ENCODE peak calls at places on chromosomes 12 and 14, in seven cellular contexts. M is myocyte; D is A549; K is activated CD8-positive, alpha-beta T cell treated with anti-CD3 and anti-CD28 coated beads, Interleukin-2, amount 10 ng/mL, durations not matched to agents 7 days and 5 days; A is NCI-H1092 treated with DMSO at 0.1 percent for 48 hours; Z is stimulated activated CD4-positive, alpha-beta T cell treated with anti-CD3 and anti-CD28 coated beads, TNF-alpha, amount 100 ng/mL, for 4 hours; Q is activated T-helper 1 cell treated with anti-CD3 and anti-CD28 coated beads, Interleukin-12 subunit alpha, Interleukin-12 subunit beta, Interleukin-2, Interleukin-4 antibody, amounts not matched to agents 30 ng/mL and 10 ng/mL and 1 ng/mL, durations not matched to agents 14 hours and 24 hours and 36 hours. B is an unnamed sample.

GRCh38 chr14:90405755-90406154 is 8.9 kb downstream of the CALM1 start:
- DNase-seq in K (no peak), Z (no peak), D (no peak), A (peak; percentile 58), M (no peak), Q (no peak), B (no peak)

GRCh38 chr12:65696227-65696626 is 128.1 kb upstream of the HMGA2 start:
- DNase-seq in A (no peak), M (no peak), K (no peak), D (no peak), Q (no peak), Z (no peak), B (no peak)

GRCh38 chr12:54759751-54760150 is 94.6 kb upstream of the MUCL1 start:
- DNase-seq in K (peak; percentile 33), D (no peak), Z (no peak), Q (no peak), A (peak; percentile 51), M (peak; percentile 28), B (no peak)

GRCh38 chr12:117718559-117718958 is 250.2 kb downstream of the KSR2 start:
- DNase-seq in Q (no peak), D (no peak), K (no peak), M (peak; percentile 8), A (no peak), Z (no peak), B (no peak)

GRCh38 chr14:60183724-60184596 is 18.8 kb upstream of the DHRS7 start:
- DNase-seq in Z (no peak), D (peak; percentile 12), Q (no peak), M (peak; percentile 81), K (peak; percentile 63), A (peak; percentile 77), B (no peak)

GRCh38 chr14:80428171-80428570 is 216.9 kb upstream of the DIO2 start:
- DNase-seq in M (no peak), D (no peak), K (no peak), A (no peak), Z (no peak), Q (no peak), B (no peak)

GRCh38 chr12:129909051-129910020 is 5.5 kb upstream of the TMEM132D start:
- DNase-seq in K (no peak), Q (no peak), A (no peak), Z (no peak), D (no peak), M (no peak), B (no peak)

GRCh38 chr14:52073251-52073650 is 4.4 kb upstream of the NID2 start:
- DNase-seq in K (no peak), A (no peak), M (no peak), Z (no peak), Q (no peak), D (no peak), B (no peak)

GRCh38 chr12:32305163-32305562 is 94.2 kb upstream of the FGD4 start:
- DNase-seq in D (peak; percentile 15), K (peak; percentile 28), A (peak; percentile 32), Q (no peak), Z (no peak), M (peak; percentile 62), B (no peak)

GRCh38 chr14:34711169-34711568 is 3.2 kb downstream of the CFL2 start:
- DNase-seq in Q (no peak), D (no peak), K (no peak), M (peak; percentile 94), A (peak; percentile 71), Z (no peak), B (no peak)

GRCh38 chr12:114774181-114774580 is 90.2 kb upstream of the TBX3 start:
- DNase-seq in Z (no peak), A (no peak), Q (no peak), K (no peak), D (peak; percentile 16), M (no peak), B (no peak)

GRCh38 chr14:27389402-27389801 is 791.6 kb upstream of the NOVA1 start:
- DNase-seq in D (no peak), A (no peak), Q (no peak), K (no peak), M (no peak), Z (no peak), B (no peak)

GRCh38 chr12:53502983-53503728 is 2.1 kb downstream of the TARBP2 start:
- DNase-seq in Z (no peak), Q (no peak), M (no peak), D (no peak), A (no peak), K (no peak), B (no peak)

GRCh38 chr14:69263364-69263763 is 3.4 kb downstream of the GALNT16 start:
- DNase-seq in K (no peak), Z (no peak), A (no peak), M (peak; percentile 97), D (no peak), Q (no peak), B (no peak)

GRCh38 chr12:6345319-6346071 is 3.6 kb upstream of the TNFRSF1A start:
- DNase-seq in Q (no peak), D (peak; percentile 90), A (no peak), K (peak; percentile 40), Z (no peak), M (peak; percentile 79), B (peak; percentile 65)

GRCh38 chr14:34297786-34298520 is 164.1 kb downstream of the SPTSSA start:
- DNase-seq in Z (no peak), Q (no peak), M (no peak), A (no peak), K (no peak), D (no peak), B (no peak)

GRCh38 chr12:96506776-96507175 is 17.4 kb downstream of the CFAP54 start:
- DNase-seq in Q (no peak), M (no peak), D (no peak), A (no peak), K (no peak), Z (no peak), B (no peak)

GRCh38 chr12:57191410-57191809 is 25.2 kb upstream of the NXPH4 start:
- DNase-seq in A (no peak), M (no peak), D (no peak), K (no peak), Q (no peak), Z (no peak), B (no peak)

GRCh38 chr12:4202482-4202881 is 71.1 kb upstream of the CCND2 start:
- DNase-seq in K (no peak), A (no peak), Q (no peak), D (no peak), Z (no peak), M (no peak), B (no peak)

GRCh38 chr14:72892103-72892878 is 1.6 kb downstream of the DPF3 start:
- DNase-seq in Q (peak; percentile 23), Z (no peak), K (peak; percentile 56), M (no peak), D (no peak), A (no peak), B (peak; percentile 62)

GRCh38 chr12:127393896-127394295 is 873.1 kb upstream of the TMEM132C start:
- DNase-seq in D (no peak), Q (no peak), A (no peak), Z (no peak), M (peak; percentile 24), K (no peak), B (no peak)

GRCh38 chr12:14868916-14869315 is 16.7 kb downstream of the MGP start:
- DNase-seq in Z (no peak), Q (no peak), D (no peak), M (peak; percentile 27), A (no peak), K (no peak), B (no peak)

GRCh38 chr12:104596876-104597833 is 140.4 kb downstream of the CHST11 start:
- DNase-seq in K (no peak), A (no peak), D (no peak), Z (no peak), M (no peak), Q (no peak), B (no peak)

B was measured in activated CD8-positive, alpha-beta memory T cell treated with anti-CD3 and anti-CD28 coated beads, Interleukin-2, amount 10 ng/mL, durations not matched to agents 7 days and 5 days.